ENCODE peak calls at places on chromosomes 3 and 15, in six cellular contexts. One of them, this sample, is unnamed.

GRCh38 chr3:42101048-42101447 is 9.9 kb downstream of the TRAK1 start:
- DNase-seq in SW480: no peak
- DNase-seq in activated naive CD8-positive, alpha-beta T cell treated with anti-CD3 and anti-CD28 coated beads for 36 hours: no peak
- DNase-seq in NCI-H510A treated with DMSO at 0.1 percent for 48 hours: no peak
- DNase-seq in spleen: peak
- DNase-seq in A172: no peak
- DNase-seq in this sample: no peak

GRCh38 chr3:11236588-11237461 is 35.4 kb upstream of the ATG7 start:
- DNase-seq in spleen: peak
- DNase-seq in A172: peak
- DNase-seq in NCI-H510A treated with DMSO at 0.1 percent for 48 hours: peak
- DNase-seq in activated naive CD8-positive, alpha-beta T cell treated with anti-CD3 and anti-CD28 coated beads for 36 hours: peak
- DNase-seq in SW480: peak
- DNase-seq in this sample: peak

GRCh38 chr3:127149621-127150310 is 43.2 kb upstream of the PRR23E start:
- DNase-seq in A172: no peak
- DNase-seq in activated naive CD8-positive, alpha-beta T cell treated with anti-CD3 and anti-CD28 coated beads for 36 hours: no peak
- DNase-seq in NCI-H510A treated with DMSO at 0.1 percent for 48 hours: no peak
- DNase-seq in SW480: no peak
- DNase-seq in spleen: peak
- DNase-seq in this sample: no peak

GRCh38 chr3:145219355-145220196 is 941.4 kb downstream of the PLOD2 start:
- DNase-seq in SW480: no peak
- DNase-seq in spleen: no peak
- DNase-seq in A172: no peak
- DNase-seq in activated naive CD8-positive, alpha-beta T cell treated with anti-CD3 and anti-CD28 coated beads for 36 hours: no peak
- DNase-seq in NCI-H510A treated with DMSO at 0.1 percent for 48 hours: no peak
- DNase-seq in this sample: no peak

GRCh38 chr3:117600666-117601065 is 891.1 kb downstream of the TUSC7 start:
- DNase-seq in spleen: no peak
- DNase-seq in SW480: no peak
- DNase-seq in NCI-H510A treated with DMSO at 0.1 percent for 48 hours: no peak
- DNase-seq in activated naive CD8-positive, alpha-beta T cell treated with anti-CD3 and anti-CD28 coated beads for 36 hours: no peak
- DNase-seq in A172: no peak
- DNase-seq in this sample: no peak

GRCh38 chr3:66489115-66489514 is 11.7 kb downstream of the LRIG1 start:
- DNase-seq in spleen: no peak
- DNase-seq in NCI-H510A treated with DMSO at 0.1 percent for 48 hours: no peak
- DNase-seq in SW480: no peak
- DNase-seq in activated naive CD8-positive, alpha-beta T cell treated with anti-CD3 and anti-CD28 coated beads for 36 hours: no peak
- DNase-seq in A172: no peak
- DNase-seq in this sample: no peak

GRCh38 chr15:21267686-21268395 is 172.5 kb downstream of the POTEB3 start:
- DNase-seq in NCI-H510A treated with DMSO at 0.1 percent for 48 hours: no peak
- DNase-seq in spleen: no peak
- DNase-seq in activated naive CD8-positive, alpha-beta T cell treated with anti-CD3 and anti-CD28 coated beads for 36 hours: no peak
- DNase-seq in SW480: no peak
- DNase-seq in A172: no peak
- DNase-seq in this sample: no peak

GRCh38 chr15:34725565-34725964 is 29.2 kb downstream of the GJD2 start:
- DNase-seq in spleen: no peak
- DNase-seq in activated naive CD8-positive, alpha-beta T cell treated with anti-CD3 and anti-CD28 coated beads for 36 hours: no peak
- DNase-seq in SW480: no peak
- DNase-seq in A172: no peak
- DNase-seq in NCI-H510A treated with DMSO at 0.1 percent for 48 hours: no peak
- DNase-seq in this sample: no peak

GRCh38 chr3:15399970-15400369 is 27.4 kb downstream of the METTL6 start:
- DNase-seq in activated naive CD8-positive, alpha-beta T cell treated with anti-CD3 and anti-CD28 coated beads for 36 hours: peak
- DNase-seq in A172: no peak
- DNase-seq in spleen: no peak
- DNase-seq in SW480: no peak
- DNase-seq in NCI-H510A treated with DMSO at 0.1 percent for 48 hours: no peak
- DNase-seq in this sample: no peak

GRCh38 chr3:55185380-55185779 is 257.5 kb upstream of the LRTM1 start:
- DNase-seq in activated naive CD8-positive, alpha-beta T cell treated with anti-CD3 and anti-CD28 coated beads for 36 hours: no peak
- DNase-seq in A172: no peak
- DNase-seq in SW480: no peak
- DNase-seq in spleen: no peak
- DNase-seq in NCI-H510A treated with DMSO at 0.1 percent for 48 hours: no peak
- DNase-seq in this sample: no peak

GRCh38 chr3:136818851-136819783 is at the start of gene SLC35G2:
- DNase-seq in NCI-H510A treated with DMSO at 0.1 percent for 48 hours: peak
- DNase-seq in SW480: peak
- DNase-seq in activated naive CD8-positive, alpha-beta T cell treated with anti-CD3 and anti-CD28 coated beads for 36 hours: peak
- DNase-seq in spleen: peak
- DNase-seq in A172: peak
- DNase-seq in this sample: peak

GRCh38 chr15:36658905-36659304 is 79.5 kb downstream of the CDIN1 start:
- DNase-seq in A172: no peak
- DNase-seq in activated naive CD8-positive, alpha-beta T cell treated with anti-CD3 and anti-CD28 coated beads for 36 hours: no peak
- DNase-seq in spleen: no peak
- DNase-seq in SW480: no peak
- DNase-seq in NCI-H510A treated with DMSO at 0.1 percent for 48 hours: no peak
- DNase-seq in this sample: no peak

GRCh38 chr15:90067953-90068613 is 34.2 kb downstream of the IDH2 start:
- DNase-seq in activated naive CD8-positive, alpha-beta T cell treated with anti-CD3 and anti-CD28 coated beads for 36 hours: no peak
- DNase-seq in A172: no peak
- DNase-seq in NCI-H510A treated with DMSO at 0.1 percent for 48 hours: no peak
- DNase-seq in SW480: no peak
- DNase-seq in spleen: no peak
- DNase-seq in this sample: no peak

GRCh38 chr3:122189357-122189756 is 5.9 kb downstream of the CASR start:
- DNase-seq in spleen: no peak
- DNase-seq in activated naive CD8-positive, alpha-beta T cell treated with anti-CD3 and anti-CD28 coated beads for 36 hours: no peak
- DNase-seq in SW480: no peak
- DNase-seq in NCI-H510A treated with DMSO at 0.1 percent for 48 hours: no peak
- DNase-seq in A172: no peak
- DNase-seq in this sample: no peak

GRCh38 chr15:85649372-85649771 is 145.4 kb downstream of the KLHL25 start:
- DNase-seq in spleen: no peak
- DNase-seq in NCI-H510A treated with DMSO at 0.1 percent for 48 hours: no peak
- DNase-seq in A172: peak
- DNase-seq in activated naive CD8-positive, alpha-beta T cell treated with anti-CD3 and anti-CD28 coated beads for 36 hours: peak
- DNase-seq in SW480: no peak
- DNase-seq in this sample: peak

GRCh38 chr3:42042747-42043115 is 48.4 kb upstream of the TRAK1 start:
- DNase-seq in SW480: no peak
- DNase-seq in A172: no peak
- DNase-seq in activated naive CD8-positive, alpha-beta T cell treated with anti-CD3 and anti-CD28 coated beads for 36 hours: no peak
- DNase-seq in spleen: no peak
- DNase-seq in NCI-H510A treated with DMSO at 0.1 percent for 48 hours: peak
- DNase-seq in this sample: no peak

GRCh38 chr15:57375827-57376694 is at the start of gene CGNL1:
- DNase-seq in activated naive CD8-positive, alpha-beta T cell treated with anti-CD3 and anti-CD28 coated beads for 36 hours: peak
- DNase-seq in spleen: no peak
- DNase-seq in NCI-H510A treated with DMSO at 0.1 percent for 48 hours: no peak
- DNase-seq in A172: no peak
- DNase-seq in SW480: no peak
- DNase-seq in this sample: peak

GRCh38 chr15:68389936-68390790 is 41.8 kb downstream of the ITGA11 start:
- DNase-seq in A172: peak
- DNase-seq in NCI-H510A treated with DMSO at 0.1 percent for 48 hours: no peak
- DNase-seq in activated naive CD8-positive, alpha-beta T cell treated with anti-CD3 and anti-CD28 coated beads for 36 hours: peak
- DNase-seq in spleen: no peak
- DNase-seq in SW480: no peak
- DNase-seq in this sample: peak

GRCh38 chr15:69034352-69034751 is 19.9 kb downstream of the NOX5 start:
- DNase-seq in spleen: no peak
- DNase-seq in NCI-H510A treated with DMSO at 0.1 percent for 48 hours: no peak
- DNase-seq in A172: peak
- DNase-seq in SW480: no peak
- DNase-seq in activated naive CD8-positive, alpha-beta T cell treated with anti-CD3 and anti-CD28 coated beads for 36 hours: no peak
- DNase-seq in this sample: peak

GRCh38 chr3:122760457-122761271 is 33.0 kb downstream of the HSPBAP1 start:
- DNase-seq in spleen: no peak
- DNase-seq in SW480: no peak
- DNase-seq in activated naive CD8-positive, alpha-beta T cell treated with anti-CD3 and anti-CD28 coated beads for 36 hours: no peak
- DNase-seq in A172: peak
- DNase-seq in NCI-H510A treated with DMSO at 0.1 percent for 48 hours: no peak
- DNase-seq in this sample: no peak

GRCh38 chr3:190345027-190345821 is 23.0 kb upstream of the CLDN1 start:
- DNase-seq in NCI-H510A treated with DMSO at 0.1 percent for 48 hours: no peak
- DNase-seq in SW480: peak
- DNase-seq in spleen: no peak
- DNase-seq in A172: peak
- DNase-seq in activated naive CD8-positive, alpha-beta T cell treated with anti-CD3 and anti-CD28 coated beads for 36 hours: no peak
- DNase-seq in this sample: peak

GRCh38 chr15:76330281-76330680 is 6.3 kb upstream of the ISL2 start:
- DNase-seq in spleen: no peak
- DNase-seq in NCI-H510A treated with DMSO at 0.1 percent for 48 hours: peak
- DNase-seq in activated naive CD8-positive, alpha-beta T cell treated with anti-CD3 and anti-CD28 coated beads for 36 hours: no peak
- DNase-seq in A172: peak
- DNase-seq in SW480: peak
- DNase-seq in this sample: peak

GRCh38 chr3:47533481-47533880 is 20.0 kb upstream of the ELP6 start:
- DNase-seq in activated naive CD8-positive, alpha-beta T cell treated with anti-CD3 and anti-CD28 coated beads for 36 hours: no peak
- DNase-seq in NCI-H510A treated with DMSO at 0.1 percent for 48 hours: no peak
- DNase-seq in SW480: no peak
- DNase-seq in A172: no peak
- DNase-seq in spleen: no peak
- DNase-seq in this sample: no peak

This sample was measured in RWPE1.